ENCODE peak calls at places on chromosomes 3 and 15, in four cellular contexts. E is Peyer's patch; Z is ovary; T is CD8-positive, alpha-beta T cell. D is an unnamed sample. For H3K36me3, the result is how much of the 10 kb centered on the place peaks cover.

GRCh38 chr3:150582620-150583019 is 20.5 kb upstream of the SELENOT start:
- DNase-seq in E (no peak), Z (no peak), T (no peak), D (no peak)

GRCh38 chr3:126679831-126680677 is 24.0 kb upstream of the CHCHD6 start:
- DNase-seq in E (no peak), Z (no peak), T (no peak), D (no peak)

GRCh38 chr15:78050851-78051250 is 26.7 kb downstream of the TBC1D2B start:
- DNase-seq in E (no peak), Z (no peak), T (no peak), D (no peak)

GRCh38 chr15:66720206-66721010 is 18.4 kb downstream of the SMAD6 start:
- DNase-seq in E (no peak), Z (no peak), T (no peak), D (no peak)

GRCh38 chr3:50503947-50504346 is 513 bp upstream of the CACNA2D2 start:
- DNase-seq in E (no peak), Z (peak), T (no peak), D (no peak)

GRCh38 chr3:33385423-33385822 is 54.8 kb downstream of the UBP1 start:
- DNase-seq in E (peak), Z (no peak), T (no peak), D (no peak)

GRCh38 chr3:15812183-15812582 is 14.4 kb upstream of the ANKRD28 start:
- DNase-seq in E (no peak), Z (no peak), T (no peak), D (no peak)

GRCh38 chr3:134872405-134872804 is 77.3 kb downstream of the EPHB1 start:
- DNase-seq in E (no peak), Z (no peak), T (no peak), D (no peak)

GRCh38 chr15:76172782-76173181 is 113.0 kb downstream of the TMEM266 start:
- DNase-seq in E (no peak), Z (no peak), T (no peak), D (no peak)

GRCh38 chr3:46289551-46289950 is 47.3 kb downstream of the CCR3 start:
- DNase-seq in E (no peak), Z (no peak), T (no peak), D (no peak)

GRCh38 chr3:46289961-46290360 is 47.7 kb downstream of the CCR3 start:
- DNase-seq in E (no peak), Z (no peak), T (no peak), D (no peak)

GRCh38 chr3:46296826-46297225 is 54.6 kb downstream of the CCR3 start:
- DNase-seq in E (no peak), Z (no peak), T (no peak), D (no peak)

GRCh38 chr3:46293991-46294833 is 52.0 kb downstream of the CCR3 start:
- DNase-seq in E (no peak), Z (no peak), T (no peak), D (no peak)

GRCh38 chr3:46293035-46293724 is 50.9 kb downstream of the CCR3 start:
- DNase-seq in E (no peak), Z (no peak), T (no peak), D (no peak)
- TF ChIP-seq CTCF in E (no peak), Z (no peak), T (no peak), D (no peak)

DNA sequence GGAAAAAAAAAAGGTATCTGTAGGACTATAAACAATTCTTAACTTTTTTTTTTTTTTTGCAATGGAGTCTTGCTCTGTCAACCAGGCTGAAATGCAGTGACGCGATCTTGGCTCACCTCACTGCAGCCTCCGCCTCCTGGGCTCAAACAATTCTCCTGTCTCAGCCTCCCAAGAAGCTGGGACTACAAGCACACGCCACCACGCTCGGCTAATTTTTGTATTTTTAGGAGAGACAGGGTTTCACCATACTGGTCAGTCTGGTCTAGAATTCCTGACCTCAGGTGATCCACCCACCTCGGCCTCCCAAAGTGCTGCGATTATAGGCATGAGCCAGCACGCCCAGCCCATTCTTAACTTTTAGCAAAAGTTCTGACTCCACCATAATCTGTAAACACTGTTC is 50.5 kb downstream of the TRPM7 start:
- DNase-seq in E (no peak), Z (no peak), T (no peak), D (no peak)
- H3K36me3 ChIP-seq in E (under half), Z (under half), T (under half), D (under half)

GRCh38 chr3:52671676-52672075 is 14.0 kb downstream of the PBRM1 start:
- DNase-seq in E (no peak), Z (no peak), T (no peak), D (no peak)

GRCh38 chr3:52670621-52671521 is 14.8 kb downstream of the PBRM1 start:
- DNase-seq in E (no peak), Z (peak), T (no peak), D (no peak)
- TF ChIP-seq CTCF in E (no peak), Z (no peak), T (no peak), D (no peak)

GRCh38 chr15:61921093-61921492 is 139.2 kb downstream of the VPS13C start:
- DNase-seq in E (no peak), Z (no peak), T (no peak), D (no peak)
- H3K36me3 ChIP-seq in E (under half), Z (under half), T (under half), D (under half)

GRCh38 chr15:31605467-31605931 is 278.9 kb downstream of the KLF13 start:
- DNase-seq in E (no peak), Z (no peak), T (no peak), D (no peak)
- TF ChIP-seq CTCF in E (no peak), Z (no peak), T (no peak), D (no peak)

D was measured in colonic mucosa.